ENCODE peak calls at places on chromosomes 5 and 9, in four cellular contexts. C, U, Z and S are unnamed samples.

GRCh38 chr5:154800582-154800981 is 45.4 kb downstream of the LARP1 start:
- DNase-seq in C (no peak), U (no peak), Z (no peak), S (no peak)

GRCh38 chr9:136052991-136053756 is 41.9 kb downstream of the NACC2 start:
- DNase-seq in C (no peak), U (no peak), Z (peak), S (no peak)

GRCh38 chr9:29751220-29751619 is 2177.9 kb upstream of the C9orf72 start:
- DNase-seq in C (no peak), U (no peak), Z (no peak), S (no peak)

GRCh38 chr5:157306690-157307089 is 40.8 kb downstream of the CYFIP2 start:
- DNase-seq in C (no peak), U (no peak), Z (no peak), S (no peak)

GRCh38 chr5:9233712-9234111 is 312.2 kb downstream of the SEMA5A start:
- DNase-seq in C (no peak), U (no peak), Z (no peak), S (no peak)

GRCh38 chr9:135336722-135337490 is 142.7 kb upstream of the PPP1R26 start:
- DNase-seq in C (no peak), U (no peak), Z (no peak), S (no peak)

GRCh38 chr9:89113851-89114250 is 64.8 kb downstream of the SHC3 start:
- DNase-seq in C (no peak), U (no peak), Z (no peak), S (no peak)

GRCh38 chr9:4301971-4302427 is 2.1 kb upstream of the GLIS3 start:
- DNase-seq in C (no peak), U (no peak), Z (no peak), S (no peak)

GRCh38 chr5:58022055-58022454 is 437.8 kb downstream of the PLK2 start:
- DNase-seq in C (no peak), U (no peak), Z (no peak), S (no peak)

GRCh38 chr5:23029296-23029695 is 176.2 kb upstream of the CDH12 start:
- DNase-seq in C (no peak), U (no peak), Z (no peak), S (no peak)

GRCh38 chr5:181052526-181052927 is 12.5 kb downstream of the BTNL9 start:
- DNase-seq in C (no peak), U (no peak), Z (peak), S (no peak)

GRCh38 chr5:137629646-137630045 is 106.2 kb downstream of the KLHL3 start:
- DNase-seq in C (no peak), U (peak), Z (peak), S (peak)

GRCh38 chr9:36878986-36879982 is 154.8 kb downstream of the PAX5 start:
- DNase-seq in C (no peak), U (peak), Z (no peak), S (no peak)

GRCh38 chr5:139430015-139430414 is 9.3 kb downstream of the DNAJC18 start:
- DNase-seq in C (no peak), U (no peak), Z (no peak), S (no peak)